ENCODE peak calls at places on chromosomes 2 and 18, in eight cellular contexts. J, A, Z, P, O, U, F and L are unnamed samples.

GRCh38 chr2:161005170-161005569 is 155.1 kb upstream of the TANK start:
- DNase-seq in J (no peak), A (no peak), Z (no peak), P (no peak), O (no peak), U (no peak), F (no peak), L (no peak)

GRCh38 chr2:118019821-118020220 is 6.0 kb upstream of the CCDC93 start:
- DNase-seq in J (no peak), A (no peak), Z (no peak), P (no peak), O (no peak), U (no peak), F (no peak), L (no peak)

GRCh38 chr2:239792649-239793010 is 232.5 kb downstream of the NDUFA10 start:
- DNase-seq in J (no peak), A (no peak), Z (no peak), P (peak), O (peak), U (peak), F (no peak), L (no peak)

GRCh38 chr2:226483745-226484619 is 315.6 kb downstream of the IRS1 start:
- DNase-seq in J (peak), A (no peak), Z (no peak), P (no peak), O (no peak), U (no peak), F (peak), L (no peak)

GRCh38 chr18:79938196-79938595 is 13.3 kb downstream of the SLC66A2 start:
- DNase-seq in J (no peak), A (no peak), Z (no peak), P (peak), O (no peak), U (peak), F (no peak), L (no peak)

GRCh38 chr2:224843141-224843540 is 127.0 kb upstream of the CCDC195 start:
- DNase-seq in J (peak), A (no peak), Z (no peak), P (no peak), O (no peak), U (no peak), F (peak), L (no peak)

GRCh38 chr2:46065152-46065551 is 232.1 kb upstream of the EPAS1 start:
- DNase-seq in J (peak), A (no peak), Z (no peak), P (no peak), O (no peak), U (no peak), F (peak), L (no peak)

GRCh38 chr2:70901235-70902066 is 34.2 kb upstream of the ATP6V1B1 start:
- DNase-seq in J (peak), A (no peak), Z (no peak), P (no peak), O (no peak), U (no peak), F (peak), L (no peak)

GRCh38 chr2:17429130-17429529 is 89.1 kb downstream of the RAD51AP2 start:
- DNase-seq in J (peak), A (no peak), Z (no peak), P (no peak), O (no peak), U (no peak), F (peak), L (no peak)

GRCh38 chr2:28452534-28453081 is 43.3 kb upstream of the PLB1 start:
- DNase-seq in J (peak), A (peak), Z (no peak), P (peak), O (peak), U (peak), F (peak), L (peak)

GRCh38 chr2:103810875-103811274 is 1043.0 kb upstream of the POU3F3 start:
- DNase-seq in J (no peak), A (no peak), Z (no peak), P (no peak), O (no peak), U (peak), F (no peak), L (no peak)

GRCh38 chr2:207531024-207531411 is 1.3 kb downstream of the CREB1 start:
- DNase-seq in J (peak), A (no peak), Z (no peak), P (no peak), O (no peak), U (no peak), F (no peak), L (no peak)

GRCh38 chr2:44916291-44916690 is 25.2 kb upstream of the SIX3 start:
- DNase-seq in J (no peak), A (no peak), Z (no peak), P (no peak), O (no peak), U (no peak), F (no peak), L (no peak)

GRCh38 chr2:12778369-12778768 is 61.6 kb downstream of the TRIB2 start:
- DNase-seq in J (no peak), A (no peak), Z (no peak), P (no peak), O (no peak), U (no peak), F (no peak), L (no peak)

GRCh38 chr2:219643788-219644398 is 16.5 kb downstream of the SLC4A3 start:
- DNase-seq in J (no peak), A (no peak), Z (no peak), P (no peak), O (no peak), U (no peak), F (no peak), L (no peak)

GRCh38 chr18:159037-159652 is 788 bp downstream of the USP14 start:
- DNase-seq in J (peak), A (no peak), Z (no peak), P (no peak), O (no peak), U (no peak), F (peak), L (no peak)

GRCh38 chr18:8084160-8084559 is 517.0 kb downstream of the PTPRM start:
- DNase-seq in J (peak), A (no peak), Z (peak), P (no peak), O (no peak), U (no peak), F (peak), L (no peak)

GRCh38 chr2:202494300-202494699 is 118.2 kb downstream of the BMPR2 start:
- DNase-seq in J (peak), A (no peak), Z (peak), P (no peak), O (no peak), U (no peak), F (peak), L (no peak)

GRCh38 chr2:28333606-28334526 is 58.8 kb upstream of the FOSL2 start:
- DNase-seq in J (no peak), A (no peak), Z (no peak), P (no peak), O (no peak), U (no peak), F (no peak), L (no peak)

GRCh38 chr2:110858135-110858737 is 125.9 kb downstream of the ACOXL start:
- DNase-seq in J (no peak), A (peak), Z (no peak), P (no peak), O (peak), U (no peak), F (no peak), L (no peak)

GRCh38 chr2:165369131-165369935 is 100.2 kb upstream of the CSRNP3 start:
- DNase-seq in J (peak), A (no peak), Z (no peak), P (peak), O (peak), U (no peak), F (no peak), L (peak)

GRCh38 chr18:59376351-59376935 is 17.4 kb upstream of the LMAN1 start:
- DNase-seq in J (no peak), A (no peak), Z (no peak), P (no peak), O (no peak), U (no peak), F (no peak), L (no peak)

GRCh38 chr2:46909771-46910419 is 5.7 kb downstream of the MCFD2 start:
- DNase-seq in J (peak), A (no peak), Z (no peak), P (peak), O (peak), U (no peak), F (peak), L (no peak)

GRCh38 chr2:101442667-101443061 is 32.2 kb downstream of the RFX8 start:
- DNase-seq in J (no peak), A (no peak), Z (no peak), P (no peak), O (no peak), U (no peak), F (no peak), L (no peak)

GRCh38 chr2:141692829-141693228 is 438.0 kb downstream of the LRP1B start:
- DNase-seq in J (no peak), A (no peak), Z (no peak), P (no peak), O (no peak), U (no peak), F (no peak), L (no peak)

GRCh38 chr18:75086494-75087034 is 122.4 kb downstream of the PTGR3 start:
- DNase-seq in J (no peak), A (no peak), Z (no peak), P (no peak), O (no peak), U (no peak), F (no peak), L (no peak)

GRCh38 chr2:140801311-140801710 is 1329.5 kb downstream of the LRP1B start:
- DNase-seq in J (no peak), A (no peak), Z (no peak), P (no peak), O (no peak), U (no peak), F (no peak), L (no peak)

GRCh38 chr18:500230-500555 is 308 bp downstream of the COLEC12 start:
- DNase-seq in J (no peak), A (no peak), Z (no peak), P (no peak), O (no peak), U (no peak), F (no peak), L (no peak)

GRCh38 chr2:85215074-85216050 is 82.2 kb downstream of the TCF7L1 start:
- DNase-seq in J (peak), A (no peak), Z (peak), P (no peak), O (no peak), U (no peak), F (peak), L (no peak)

GRCh38 chr2:24454258-24454657 is 36.8 kb upstream of the NCOA1 start:
- DNase-seq in J (peak), A (no peak), Z (peak), P (no peak), O (no peak), U (no peak), F (peak), L (no peak)

GRCh38 chr2:9030882-9031645 is 27.6 kb upstream of the MBOAT2 start:
- DNase-seq in J (peak), A (no peak), Z (no peak), P (no peak), O (no peak), U (no peak), F (peak), L (no peak)

GRCh38 chr2:146576301-146576700 is 1268.5 kb upstream of the ACVR2A start:
- DNase-seq in J (peak), A (no peak), Z (no peak), P (no peak), O (no peak), U (no peak), F (peak), L (no peak)

GRCh38 chr2:45541450-45541849 is 69.6 kb downstream of the SRBD1 start:
- DNase-seq in J (no peak), A (no peak), Z (no peak), P (no peak), O (no peak), U (no peak), F (no peak), L (no peak)

GRCh38 chr18:63314991-63315662 is 4.4 kb downstream of the BCL2 start:
- DNase-seq in J (no peak), A (no peak), Z (no peak), P (no peak), O (no peak), U (no peak), F (no peak), L (no peak)
- H3K4me3 ChIP-seq in J (no peak), A (peak), Z (no peak), P (no peak), O (peak), U (no peak), F (no peak), L (no peak)

GRCh38 chr18:77250926-77251729 is 1.5 kb downstream of the GALR1 start:
- DNase-seq in J (no peak), A (no peak), Z (no peak), P (no peak), O (no peak), U (no peak), F (no peak), L (no peak)
- H3K4me3 ChIP-seq in J (no peak), A (no peak), Z (no peak), P (no peak), O (peak), U (no peak), F (no peak), L (peak)

GRCh38 chr2:159515482-159515881 is 100.9 kb downstream of the BAZ2B start:
- DNase-seq in J (no peak), A (no peak), Z (no peak), P (no peak), O (no peak), U (no peak), F (no peak), L (no peak)
- H3K4me3 ChIP-seq in J (no peak), A (no peak), Z (no peak), P (peak), O (peak), U (peak), F (no peak), L (peak)

GRCh38 chr2:222255090-222255489 is 43.7 kb downstream of the PAX3 start:
- DNase-seq in J (no peak), A (no peak), Z (no peak), P (no peak), O (no peak), U (no peak), F (no peak), L (no peak)
- H3K4me3 ChIP-seq in J (no peak), A (no peak), Z (no peak), P (no peak), O (no peak), U (no peak), F (no peak), L (no peak)

GRCh38 chr2:21640046-21640445 is 516.3 kb downstream of the TDRD15 start:
- DNase-seq in J (no peak), A (no peak), Z (no peak), P (no peak), O (no peak), U (no peak), F (no peak), L (no peak)
- H3K4me3 ChIP-seq in J (no peak), A (no peak), Z (no peak), P (no peak), O (no peak), U (no peak), F (no peak), L (no peak)